ENCODE peak calls at places on chromosomes 11 and 22, in four cellular contexts. One of them, this sample, is unnamed.

GRCh38 chr22:49228431-49229037 is 599.1 kb downstream of the BRD1 start:
- DNase-seq in H9: peak; percentile 9
- DNase-seq in OCI-LY7: no peak
- DNase-seq in DND-41: no peak
- DNase-seq in this sample: no peak

GRCh38 chr11:65646921-65647701 is 9.2 kb downstream of the SIPA1 start:
- DNase-seq in OCI-LY7: no peak
- DNase-seq in H9: peak; percentile 83
- DNase-seq in DND-41: no peak
- DNase-seq in this sample: peak; percentile 98

GRCh38 chr11:17805043-17805442 is 70.5 kb downstream of the KCNC1 start:
- DNase-seq in H9: no peak
- DNase-seq in OCI-LY7: no peak
- DNase-seq in DND-41: no peak
- DNase-seq in this sample: no peak

GRCh38 chr11:66008468-66009101 is 3.2 kb upstream of the CST6 start:
- DNase-seq in H9: no peak
- DNase-seq in OCI-LY7: no peak
- DNase-seq in DND-41: no peak
- DNase-seq in this sample: peak; percentile 71

GRCh38 chr11:122655527-122656072 is at the start of gene UBASH3B:
- DNase-seq in DND-41: peak; percentile 77
- DNase-seq in OCI-LY7: peak; percentile 80
- DNase-seq in H9: peak; percentile 91
- DNase-seq in this sample: peak; percentile 98

GRCh38 chr11:130514851-130515250 is 66.4 kb downstream of the ADAMTS15 start:
- DNase-seq in DND-41: no peak
- DNase-seq in H9: no peak
- DNase-seq in OCI-LY7: no peak
- DNase-seq in this sample: no peak

GRCh38 chr11:45560935-45561330 is 104.5 kb downstream of the CHST1 start:
- DNase-seq in OCI-LY7: no peak
- DNase-seq in DND-41: no peak
- DNase-seq in H9: no peak
- DNase-seq in this sample: peak; percentile 59

GRCh38 chr22:17919276-17920144 is 104.9 kb downstream of the MICAL3 start:
- DNase-seq in H9: peak; percentile 57
- DNase-seq in DND-41: no peak
- DNase-seq in OCI-LY7: no peak
- DNase-seq in this sample: peak; percentile 61

GRCh38 chr11:107570015-107570414 is 4.5 kb upstream of the ALKBH8 start:
- DNase-seq in DND-41: no peak
- DNase-seq in H9: no peak
- DNase-seq in OCI-LY7: no peak
- DNase-seq in this sample: no peak

GRCh38 chr11:69569306-69570200 is 71.4 kb upstream of the CCND1 start:
- DNase-seq in OCI-LY7: no peak
- DNase-seq in DND-41: no peak
- DNase-seq in H9: no peak
- DNase-seq in this sample: no peak

GRCh38 chr11:120912504-120912903 is 111.4 kb upstream of the TBCEL start:
- DNase-seq in DND-41: no peak
- DNase-seq in OCI-LY7: peak; percentile 46
- DNase-seq in H9: no peak
- DNase-seq in this sample: peak; percentile 86

GRCh38 chr11:130166457-130166784 is 6.8 kb downstream of the ST14 start:
- DNase-seq in H9: no peak
- DNase-seq in DND-41: no peak
- DNase-seq in OCI-LY7: peak; percentile 92
- DNase-seq in this sample: peak; percentile 98

GRCh38 chr11:61793084-61793828 is 545 bp downstream of the FEN1 start:
- DNase-seq in H9: no peak
- DNase-seq in DND-41: no peak
- DNase-seq in OCI-LY7: no peak
- DNase-seq in this sample: peak; percentile 74

GRCh38 chr22:32130464-32130863 is 28.6 kb downstream of the C22orf42 start:
- DNase-seq in OCI-LY7: no peak
- DNase-seq in DND-41: no peak
- DNase-seq in H9: no peak
- DNase-seq in this sample: peak; percentile 39

GRCh38 chr11:2700415-2701211 is 819 bp upstream of the KCNQ1OT1 start:
- DNase-seq in OCI-LY7: peak; percentile 74
- DNase-seq in H9: peak; percentile 66
- DNase-seq in DND-41: peak; percentile 31
- DNase-seq in this sample: peak; percentile 84

GRCh38 chr11:13098890-13099289 is 89.8 kb downstream of the RASSF10 start:
- DNase-seq in OCI-LY7: no peak
- DNase-seq in H9: no peak
- DNase-seq in DND-41: no peak
- DNase-seq in this sample: no peak

GRCh38 chr22:28594784-28595324 is 84.8 kb downstream of the TTC28 start:
- DNase-seq in OCI-LY7: peak; percentile 62
- DNase-seq in DND-41: no peak
- DNase-seq in H9: no peak
- DNase-seq in this sample: no peak

GRCh38 chr11:65538915-65539374 is 14.1 kb downstream of the SCYL1 start:
- DNase-seq in H9: peak; percentile 71
- DNase-seq in DND-41: no peak
- DNase-seq in OCI-LY7: no peak
- DNase-seq in this sample: peak; percentile 87

GRCh38 chr11:69280994-69281393 is 13.0 kb upstream of the MYEOV start:
- DNase-seq in H9: no peak
- DNase-seq in DND-41: no peak
- DNase-seq in OCI-LY7: no peak
- DNase-seq in this sample: peak; percentile 99

GRCh38 chr11:117879516-117880480 is 3.3 kb upstream of the FXYD6 start:
- DNase-seq in OCI-LY7: no peak
- DNase-seq in DND-41: no peak
- DNase-seq in H9: no peak
- DNase-seq in this sample: no peak

GRCh38 chr11:79404325-79404724 is 36.5 kb downstream of the TENM4 start:
- DNase-seq in DND-41: no peak
- DNase-seq in H9: no peak
- DNase-seq in OCI-LY7: no peak
- DNase-seq in this sample: no peak

GRCh38 chr11:74954199-74954598 is 5.1 kb downstream of the SPCS2 start:
- DNase-seq in OCI-LY7: no peak
- DNase-seq in DND-41: no peak
- DNase-seq in H9: no peak
- DNase-seq in this sample: no peak

GRCh38 chr11:74952752-74953151 is 3.7 kb downstream of the SPCS2 start:
- DNase-seq in OCI-LY7: no peak
- DNase-seq in H9: no peak
- DNase-seq in DND-41: no peak
- DNase-seq in this sample: no peak

GRCh38 chr11:74956387-74956786 is 7.3 kb downstream of the SPCS2 start:
- DNase-seq in OCI-LY7: no peak
- DNase-seq in H9: no peak
- DNase-seq in DND-41: no peak
- DNase-seq in this sample: no peak

GRCh38 chr11:74953448-74953847 is 4.4 kb downstream of the SPCS2 start:
- DNase-seq in OCI-LY7: peak; percentile 28
- DNase-seq in DND-41: no peak
- DNase-seq in H9: no peak
- DNase-seq in this sample: no peak

GRCh38 chr11:74957937-74958629 is 9.0 kb downstream of the SPCS2 start:
- DNase-seq in H9: no peak
- DNase-seq in DND-41: no peak
- DNase-seq in OCI-LY7: no peak
- DNase-seq in this sample: no peak
- H4K20me1 ChIP-seq in H9: no peaks in the 10 kb centered on the region
- H4K20me1 ChIP-seq in DND-41: peaks cover 63% of the 10 kb centered on the region
- H4K20me1 ChIP-seq in OCI-LY7: peaks cover 38% of the 10 kb centered on the region
- H4K20me1 ChIP-seq in this sample: peaks cover 49% of the 10 kb centered on the region

GRCh38 chr22:39374801-39375200 is 24.8 kb upstream of the TAB1 start:
- DNase-seq in H9: no peak
- DNase-seq in DND-41: no peak
- DNase-seq in OCI-LY7: no peak
- DNase-seq in this sample: peak; percentile 45
- H4K20me1 ChIP-seq in H9: no peaks in the 10 kb centered on the region
- H4K20me1 ChIP-seq in DND-41: no peaks in the 10 kb centered on the region
- H4K20me1 ChIP-seq in OCI-LY7: no peaks in the 10 kb centered on the region
- H4K20me1 ChIP-seq in this sample: no peaks in the 10 kb centered on the region

GRCh38 chr22:29926057-29926456 is 43.1 kb downstream of the MTMR3 start:
- DNase-seq in H9: no peak
- DNase-seq in DND-41: no peak
- DNase-seq in OCI-LY7: no peak
- DNase-seq in this sample: no peak
- H4K20me1 ChIP-seq in H9: no peaks in the 10 kb centered on the region
- H4K20me1 ChIP-seq in DND-41: peaks cover 25% of the 10 kb centered on the region
- H4K20me1 ChIP-seq in OCI-LY7: no peaks in the 10 kb centered on the region
- H4K20me1 ChIP-seq in this sample: peaks cover 76% of the 10 kb centered on the region

GRCh38 chr11:21640491-21640890 is 552.4 kb upstream of the ANO5 start:
- DNase-seq in OCI-LY7: peak; percentile 47
- DNase-seq in DND-41: no peak
- DNase-seq in H9: no peak
- DNase-seq in this sample: no peak

GRCh38 chr11:21641839-21642238 is 551.0 kb upstream of the ANO5 start:
- DNase-seq in H9: no peak
- DNase-seq in DND-41: no peak
- DNase-seq in OCI-LY7: no peak
- DNase-seq in this sample: no peak

DNA sequence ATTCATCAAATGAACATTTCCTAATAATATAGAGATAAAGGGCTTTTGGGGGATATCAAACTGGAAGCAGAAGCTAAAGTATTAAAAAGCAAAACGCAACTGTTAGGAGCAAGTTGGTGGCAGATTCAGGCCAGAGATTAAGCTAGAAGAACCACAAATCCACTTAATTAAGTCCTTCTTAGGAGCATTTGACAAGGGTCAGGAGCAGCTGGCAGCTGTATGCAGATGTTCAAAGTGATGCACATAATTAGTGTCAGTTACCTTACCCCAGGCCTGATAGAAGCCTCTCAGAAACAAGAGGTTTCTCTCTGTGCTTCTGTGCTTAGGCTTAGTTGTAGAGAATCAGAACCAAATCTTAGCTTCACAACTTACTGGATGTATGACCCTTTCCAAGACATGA is 546.5 kb upstream of the ANO5 start:
- DNase-seq in DND-41: no peak
- DNase-seq in OCI-LY7: no peak
- DNase-seq in H9: no peak
- DNase-seq in this sample: no peak
- H4K20me1 ChIP-seq in DND-41: no peaks in the 10 kb centered on the region
- H4K20me1 ChIP-seq in OCI-LY7: no peaks in the 10 kb centered on the region
- H4K20me1 ChIP-seq in H9: no peaks in the 10 kb centered on the region
- H4K20me1 ChIP-seq in this sample: no peaks in the 10 kb centered on the region

DNA sequence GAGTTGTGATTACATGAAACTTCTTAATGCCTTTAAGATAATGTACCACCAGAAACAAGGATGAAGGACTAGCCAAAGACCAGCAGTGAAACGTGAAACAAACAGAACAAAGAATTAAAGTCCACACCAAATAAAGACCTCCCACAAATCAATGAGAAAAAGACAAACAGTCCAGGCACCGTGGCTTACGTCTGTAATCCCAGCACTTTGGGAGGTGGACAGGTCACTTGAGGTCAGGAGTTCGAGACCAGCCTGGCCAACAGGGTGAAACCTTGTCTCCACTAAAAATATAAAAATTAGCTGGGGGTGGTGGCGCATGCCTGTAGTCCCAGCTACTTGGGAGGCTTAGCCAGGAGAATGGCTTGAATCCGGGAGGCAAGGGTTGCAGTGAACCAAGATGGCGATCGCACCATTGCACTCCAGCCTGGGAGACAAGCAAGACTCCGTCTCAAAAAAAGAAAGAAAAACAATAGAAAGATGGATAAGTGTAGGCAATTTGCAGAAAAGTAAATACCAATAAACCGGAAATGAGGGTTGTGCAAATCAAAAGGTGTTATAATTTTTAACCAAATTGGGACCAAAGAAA is 167.8 kb upstream of the GRK3 start:
- DNase-seq in OCI-LY7: no peak
- DNase-seq in DND-41: no peak
- DNase-seq in H9: no peak
- DNase-seq in this sample: no peak
- H4K20me1 ChIP-seq in OCI-LY7: peaks cover 4% of the 10 kb centered on the region
- H4K20me1 ChIP-seq in DND-41: peaks cover 79% of the 10 kb centered on the region
- H4K20me1 ChIP-seq in H9: no peaks in the 10 kb centered on the region
- H4K20me1 ChIP-seq in this sample: peaks cover 64% of the 10 kb centered on the region

GRCh38 chr11:92980291-92980690 is 10.8 kb downstream of the MTNR1B start:
- DNase-seq in H9: no peak
- DNase-seq in OCI-LY7: no peak
- DNase-seq in DND-41: no peak
- DNase-seq in this sample: no peak
- H4K20me1 ChIP-seq in H9: no peaks in the 10 kb centered on the region
- H4K20me1 ChIP-seq in OCI-LY7: no peaks in the 10 kb centered on the region
- H4K20me1 ChIP-seq in DND-41: no peaks in the 10 kb centered on the region
- H4K20me1 ChIP-seq in this sample: no peaks in the 10 kb centered on the region

DNA sequence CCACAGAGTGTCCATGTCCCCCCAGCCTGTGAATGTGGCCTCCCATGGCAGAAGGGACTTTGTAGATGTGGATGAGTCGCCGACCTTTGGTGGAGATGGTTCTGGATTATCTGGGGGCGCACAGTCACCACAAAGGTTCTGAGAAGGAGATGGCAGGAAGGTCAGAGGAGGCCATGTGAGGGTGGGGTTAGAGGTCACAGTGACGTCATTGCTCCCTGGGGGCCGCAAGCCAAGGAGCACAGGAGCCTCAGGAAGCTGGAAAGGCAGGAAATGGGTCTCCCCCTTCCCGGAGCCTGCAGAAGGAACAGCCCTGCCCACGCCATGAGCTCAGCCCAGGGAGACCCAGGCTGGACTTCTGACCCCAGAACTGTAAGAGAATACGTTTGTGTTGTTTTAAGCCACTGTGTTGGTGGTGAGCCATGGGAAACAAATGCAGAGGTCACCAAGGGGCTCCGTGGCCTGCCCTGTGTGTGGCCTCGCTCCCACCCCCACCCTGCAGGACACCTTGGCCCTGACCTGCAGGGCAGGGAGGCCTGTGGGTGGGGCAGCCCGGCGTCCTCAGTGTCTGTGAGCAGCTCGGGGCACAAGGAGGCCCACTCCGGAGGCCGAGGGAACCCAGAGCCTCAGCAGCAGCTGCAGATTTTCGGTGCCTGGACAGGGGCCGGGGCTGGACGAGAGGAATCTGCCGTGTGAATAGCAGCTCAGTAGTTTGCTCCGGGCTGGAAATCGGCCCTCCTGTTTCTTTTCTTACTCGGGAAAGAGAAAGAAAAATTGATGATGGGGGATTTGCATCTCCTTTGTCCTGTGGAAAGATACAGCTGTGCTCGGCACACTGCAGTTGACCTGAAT is 32.1 kb downstream of the GRAMD4 start:
- DNase-seq in OCI-LY7: no peak
- DNase-seq in DND-41: no peak
- DNase-seq in H9: no peak
- DNase-seq in this sample: peak; percentile 95
- H4K20me1 ChIP-seq in OCI-LY7: no peaks in the 10 kb centered on the region
- H4K20me1 ChIP-seq in DND-41: peaks cover 98% of the 10 kb centered on the region
- H4K20me1 ChIP-seq in H9: no peaks in the 10 kb centered on the region
- H4K20me1 ChIP-seq in this sample: peaks cover 53% of the 10 kb centered on the region